ENCODE peak calls at places on chromosome 16, in five cellular contexts. Z is K562, Q is GM12891, J is H1, I is GM12878. U is an unnamed sample.

GRCh38 chr16:2586241-2586640 is 48.4 kb downstream of the PDPK1 start:
- DNase-seq in Q (no peak), I (no peak), Z (peak), J (no peak), U (no peak)

GRCh38 chr16:1678500-1679098 is 520 bp downstream of the JPT2 start:
- DNase-seq in J (no peak), I (no peak), Z (no peak), Q (no peak), U (no peak)

GRCh38 chr16:88611220-88611821 is 27.1 kb upstream of the IL17C start:
- DNase-seq in Q (no peak), I (no peak), J (no peak), Z (no peak), U (no peak)

GRCh38 chr16:88768041-88768876 is 16.8 kb downstream of the PIEZO1 start:
- DNase-seq in J (no peak), I (no peak), Z (peak), Q (no peak), U (no peak)

GRCh38 chr16:19289805-19290490 is 4.4 kb downstream of the CLEC19A start:
- DNase-seq in Q (no peak), Z (no peak), J (no peak), I (no peak), U (no peak)

GRCh38 chr16:85429776-85430522 is 183.2 kb upstream of the GSE1 start:
- DNase-seq in J (no peak), Q (no peak), Z (no peak), I (no peak), U (no peak)

GRCh38 chr16:11743308-11744074 is 834 bp upstream of the TXNDC11 start:
- DNase-seq in Z (peak), I (no peak), Q (no peak), J (no peak), U (no peak)

GRCh38 chr16:85417156-85417860 is 195.8 kb upstream of the GSE1 start:
- DNase-seq in J (no peak), I (no peak), Z (no peak), Q (no peak), U (no peak)

GRCh38 chr16:2483160-2483559 is 8.2 kb downstream of the TBC1D24 start:
- DNase-seq in Z (no peak), I (no peak), J (no peak), Q (no peak), U (no peak)

GRCh38 chr16:89190150-89190958 is 10.0 kb downstream of the SLC22A31 start:
- DNase-seq in I (no peak), Z (no peak), Q (no peak), J (no peak), U (no peak)

GRCh38 chr16:67594956-67595355 is 32.6 kb downstream of the CTCF start:
- DNase-seq in I (no peak), Q (no peak), J (no peak), Z (no peak), U (no peak)

GRCh38 chr16:19094542-19095365 is 19.0 kb upstream of the ITPRIPL2 start:
- DNase-seq in J (no peak), I (no peak), Q (no peak), Z (no peak), U (no peak)

GRCh38 chr16:19997734-19998133 is 76.0 kb downstream of the GPR139 start:
- DNase-seq in Q (no peak), I (no peak), J (no peak), Z (no peak), U (no peak)

GRCh38 chr16:19238386-19238785 is 47.1 kb upstream of the CLEC19A start:
- DNase-seq in Z (no peak), Q (no peak), I (no peak), J (no peak), U (no peak)

GRCh38 chr16:86074651-86075487 is 175.9 kb downstream of the IRF8 start:
- DNase-seq in Z (no peak), I (no peak), Q (no peak), J (no peak), U (no peak)

GRCh38 chr16:12132850-12133249 is 156.3 kb downstream of the SNX29 start:
- DNase-seq in Z (no peak), Q (no peak), J (no peak), I (no peak), U (no peak)

GRCh38 chr16:80751167-80751566 is 53.2 kb downstream of the CDYL2 start:
- DNase-seq in Z (no peak), J (no peak), I (no peak), Q (no peak), U (no peak)

GRCh38 chr16:77171750-77172635 is 19.0 kb upstream of the MON1B start:
- DNase-seq in Z (peak), I (no peak), J (no peak), Q (no peak), U (no peak)

GRCh38 chr16:13552960-13553257 is 367.0 kb upstream of the ERCC4 start:
- DNase-seq in J (no peak), Q (no peak), Z (no peak), I (no peak), U (no peak)

GRCh38 chr16:28572659-28573510 is 19.2 kb downstream of the SGF29 start:
- DNase-seq in Z (no peak), J (no peak), Q (no peak), I (no peak), U (no peak)

GRCh38 chr16:85333744-85334640 is 221.7 kb upstream of the CIBAR2 start:
- DNase-seq in J (no peak), Q (no peak), I (no peak), Z (no peak), U (no peak)

GRCh38 chr16:23171234-23171948 is 11.2 kb upstream of the SCNN1G start:
- DNase-seq in Q (no peak), I (no peak), J (no peak), Z (no peak), U (no peak)

GRCh38 chr16:3007957-3008748 is 4.6 kb upstream of the CLDN9 start:
- DNase-seq in I (no peak), Z (peak), J (peak), Q (no peak), U (no peak)

GRCh38 chr16:67030221-67030962 is 1.4 kb downstream of the CBFB start:
- DNase-seq in J (no peak), Z (no peak), Q (no peak), I (no peak), U (no peak)

GRCh38 chr16:85860413-85861094 is 38.4 kb upstream of the IRF8 start:
- DNase-seq in J (no peak), Q (no peak), Z (no peak), I (no peak), U (no peak)

GRCh38 chr16:75653926-75654325 is 6.4 kb downstream of the TERF2IP start:
- DNase-seq in I (no peak), J (no peak), Q (no peak), Z (no peak), U (no peak)

GRCh38 chr16:11253009-11253994 is 2.7 kb downstream of the SOCS1 start:
- DNase-seq in J (no peak), Z (no peak), I (no peak), Q (no peak), U (no peak)

GRCh38 chr16:31464781-31465260 is 5.5 kb downstream of the ARMC5 start:
- DNase-seq in J (no peak), Z (no peak), I (no peak), Q (no peak), U (no peak)

GRCh38 chr16:19748389-19749110 is 30.5 kb downstream of the IQCK start:
- DNase-seq in I (no peak), J (no peak), Q (no peak), Z (no peak), U (no peak)

GRCh38 chr16:51697454-51697853 is 546.4 kb upstream of the SALL1 start:
- DNase-seq in J (no peak), Q (no peak), Z (no peak), I (no peak), U (no peak)

GRCh38 chr16:51524555-51525373 is 373.7 kb upstream of the SALL1 start:
- DNase-seq in I (no peak), Q (no peak), Z (no peak), J (no peak), U (no peak)

GRCh38 chr16:31333686-31334649 is 21.0 kb upstream of the ITGAX start:
- DNase-seq in I (no peak), Q (no peak), J (no peak), Z (peak), U (no peak)

GRCh38 chr16:67158637-67159600 is 790 bp downstream of the TRADD start:
- DNase-seq in Z (peak), Q (no peak), I (peak), J (no peak), U (no peak)

GRCh38 chr16:70298988-70299938 is at the start of gene DDX19B:
- DNase-seq in I (no peak), Q (peak), J (no peak), Z (peak), U (peak)

GRCh38 chr16:13873835-13874438 is 46.0 kb upstream of the ERCC4 start:
- DNase-seq in Q (no peak), Z (peak), I (no peak), J (no peak), U (no peak)

GRCh38 chr16:85888405-85889331 is 10.3 kb upstream of the IRF8 start:
- DNase-seq in I (peak), Z (no peak), Q (peak), J (no peak), U (peak)

GRCh38 chr16:46673320-46674013 is 15.5 kb downstream of the VPS35 start:
- DNase-seq in I (peak), Z (peak), J (no peak), Q (no peak), U (peak)

GRCh38 chr16:89113661-89114060 is 20.0 kb downstream of the ACSF3 start:
- DNase-seq in I (no peak), J (no peak), Z (no peak), Q (no peak), U (no peak)

DNA sequence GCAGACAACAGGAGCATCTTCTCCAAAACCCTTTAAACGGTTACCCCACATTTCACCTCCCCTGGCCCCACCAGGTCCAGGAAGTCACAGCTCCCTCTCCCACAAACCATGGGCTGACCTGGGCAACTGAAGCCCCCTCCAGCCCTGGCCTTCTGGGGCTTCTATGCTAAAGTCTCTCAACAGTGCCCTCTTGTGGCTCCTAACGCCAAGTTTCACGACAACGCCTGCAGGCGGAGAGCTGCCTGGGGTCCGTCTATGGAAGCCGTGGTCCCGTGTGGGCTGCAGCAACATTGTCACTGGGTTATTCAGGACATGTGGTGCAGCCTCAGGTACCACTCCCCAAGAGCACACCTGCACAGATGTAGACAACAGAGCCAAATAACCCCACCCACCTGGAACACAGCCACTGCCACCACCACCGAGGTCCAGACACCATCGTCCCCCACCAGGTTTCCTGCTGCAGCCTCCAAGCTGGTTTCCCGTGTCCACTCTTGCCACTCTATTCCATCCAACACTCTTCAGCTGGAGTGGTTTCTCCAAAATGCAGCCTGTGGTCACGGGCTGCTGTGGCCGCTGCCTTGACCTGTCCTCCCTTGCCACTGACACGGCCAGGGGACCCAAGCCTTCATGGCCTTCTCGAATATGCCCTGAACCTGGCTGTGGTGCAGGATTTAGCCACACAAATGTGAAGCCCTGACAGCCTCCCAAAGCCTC is 19.1 kb downstream of the C16orf95 start:
- DNase-seq in I (no peak), Z (peak), Q (peak), J (no peak), U (peak)
- TF ChIP-seq TAF1 in I (no peak), Z (no peak), Q (no peak), J (no peak), U (no peak)

GRCh38 chr16:15833551-15833950 is 23.3 kb downstream of the MYH11 start:
- DNase-seq in Q (no peak), J (no peak), I (no peak), Z (no peak), U (no peak)
- TF ChIP-seq POLR2AphosphoS5 in Q (no peak), J (no peak), I (no peak), Z (no peak), U (no peak)

GRCh38 chr16:48575471-48576050 is 34.4 kb downstream of the N4BP1 start:
- DNase-seq in I (no peak), J (no peak), Q (no peak), Z (no peak), U (no peak)

GRCh38 chr16:48586083-48586482 is 23.9 kb downstream of the N4BP1 start:
- DNase-seq in Z (no peak), I (no peak), Q (no peak), J (no peak), U (no peak)

GRCh38 chr16:48583075-48584065 is 26.6 kb downstream of the N4BP1 start:
- DNase-seq in Q (no peak), J (no peak), Z (no peak), I (no peak), U (no peak)

GRCh38 chr16:48576927-48577326 is 33.1 kb downstream of the N4BP1 start:
- DNase-seq in Z (no peak), J (no peak), I (no peak), Q (no peak), U (no peak)

GRCh38 chr16:48580925-48581500 is 29.0 kb downstream of the N4BP1 start:
- DNase-seq in Z (no peak), Q (no peak), J (no peak), I (no peak), U (no peak)
- TF ChIP-seq POLR2A in Z (no peak), Q (no peak), J (no peak), I (no peak), U (no peak)

GRCh38 chr16:56972898-56973689 is 11.3 kb downstream of the CETP start:
- DNase-seq in Z (no peak), J (no peak), Q (no peak), I (no peak), U (no peak)
- TF ChIP-seq TAF1 in Z (no peak), J (no peak), Q (no peak), I (no peak), U (no peak)

GRCh38 chr16:27221576-27222498 is 18.5 kb downstream of the KDM8 start:
- DNase-seq in J (no peak), Q (no peak), Z (no peak), I (no peak), U (no peak)
- TF ChIP-seq POLR2AphosphoS5 in J (no peak), Q (no peak), Z (no peak), I (no peak), U (no peak)

GRCh38 chr16:407253-407652 is 5.6 kb downstream of the DECR2 start:
- DNase-seq in Z (no peak), I (no peak), Q (no peak), J (no peak), U (no peak)

GRCh38 chr16:410516-411178 is 9.0 kb downstream of the DECR2 start:
- DNase-seq in Z (no peak), J (no peak), I (no peak), Q (no peak), U (no peak)

GRCh38 chr16:404971-405486 is 3.3 kb downstream of the DECR2 start:
- DNase-seq in I (no peak), Z (no peak), Q (no peak), J (no peak), U (no peak)

GRCh38 chr16:401468-402348 is at the start of gene DECR2:
- DNase-seq in Z (peak), J (peak), Q (peak), I (peak), U (peak)

DNA sequence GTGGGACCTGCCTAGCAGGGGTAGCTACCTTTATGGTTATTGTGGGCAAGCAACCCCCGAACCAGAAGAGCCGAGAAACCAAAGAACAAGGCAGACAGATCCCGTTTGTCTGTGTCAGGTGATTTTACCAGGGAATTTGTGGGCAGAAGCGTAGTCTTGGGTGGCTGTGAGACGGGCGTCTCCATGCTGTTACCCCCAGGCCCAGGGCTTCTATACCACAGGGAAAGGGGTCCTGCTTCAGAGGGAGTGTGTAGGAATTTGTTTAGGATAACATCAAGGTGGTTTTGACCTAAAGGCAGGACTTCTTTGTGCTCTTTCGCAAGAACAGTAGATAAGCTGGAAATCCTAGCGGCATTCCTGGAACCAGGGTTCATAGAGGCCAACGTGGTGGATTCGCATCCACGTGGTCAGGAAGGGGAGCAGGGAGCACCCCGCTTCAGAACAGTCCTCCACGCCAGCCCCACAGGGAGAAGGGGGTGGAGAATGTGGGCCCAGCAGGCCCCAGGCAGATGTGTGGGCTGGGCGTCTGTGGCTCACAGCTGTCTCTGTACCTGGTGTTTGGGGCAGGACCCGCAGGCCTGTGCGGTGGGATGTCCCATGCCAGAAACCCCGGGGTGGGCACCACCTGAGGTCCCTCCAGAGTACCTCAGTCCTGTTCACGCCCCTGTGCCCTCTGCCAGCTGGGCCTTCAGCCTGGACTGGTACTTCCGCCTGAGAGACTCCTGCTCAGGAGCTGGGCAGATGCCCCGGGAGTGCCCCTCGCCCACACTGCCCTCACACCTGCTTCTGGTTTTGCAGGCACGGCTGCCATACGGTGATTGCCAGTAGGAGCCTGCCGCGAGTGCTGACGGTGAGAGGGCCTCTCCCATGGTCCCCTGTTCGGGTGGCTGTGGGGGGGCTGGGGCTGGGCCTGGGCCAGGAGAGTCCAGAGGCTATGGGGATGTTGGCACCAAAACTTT is 4.1 kb downstream of the DECR2 start:
- DNase-seq in I (no peak), Q (no peak), Z (no peak), J (no peak), U (no peak)
- TF ChIP-seq POLR2A in I (no peak), Q (no peak), Z (no peak), J (no peak), U (no peak)

DNA sequence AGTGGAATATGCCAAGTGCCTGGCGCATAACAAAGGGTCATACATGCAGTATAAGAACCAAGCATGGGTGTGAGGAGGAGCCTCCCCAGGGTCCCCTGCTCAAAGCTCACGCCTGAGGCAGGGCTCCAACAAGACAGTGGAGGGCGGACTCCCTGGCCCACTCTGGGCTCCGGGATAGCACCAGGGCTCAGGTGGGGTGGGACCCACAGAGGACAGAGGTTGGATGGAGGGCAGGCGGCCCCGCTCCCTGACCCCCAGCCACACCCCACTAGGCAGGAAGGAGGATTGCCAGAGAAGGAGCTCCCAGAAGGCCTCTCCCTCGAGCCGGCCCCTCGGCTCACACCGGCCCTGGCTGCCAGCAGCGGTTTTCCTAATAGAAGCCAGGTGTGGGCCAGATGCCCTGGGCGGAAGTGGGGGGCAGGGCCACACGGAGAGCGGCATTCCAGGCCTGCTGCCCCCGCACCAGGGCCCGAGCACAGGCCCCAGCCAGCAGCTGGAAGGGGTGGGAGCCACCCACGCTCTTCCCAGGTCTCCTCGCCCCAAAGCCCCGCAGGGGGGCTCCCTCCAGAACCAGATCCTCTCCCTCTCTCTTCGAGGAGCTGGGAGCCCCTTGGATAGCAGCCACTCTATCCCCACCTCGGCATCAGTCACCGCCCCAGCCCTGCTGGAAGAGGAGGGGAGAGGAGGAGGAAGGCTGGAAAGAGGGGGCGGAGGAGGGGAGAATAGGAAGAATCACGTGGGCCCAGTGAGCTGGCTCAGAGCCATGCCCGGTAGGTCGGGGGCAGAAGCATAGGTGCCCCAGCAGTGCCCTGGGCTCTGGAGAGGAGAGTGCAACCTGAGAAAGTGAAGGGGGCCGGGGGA is 21.0 kb downstream of the VASN start:
- DNase-seq in Z (no peak), J (peak), Q (no peak), I (no peak), U (no peak)
- TF ChIP-seq TAF1 in Z (no peak), J (no peak), Q (no peak), I (no peak), U (no peak)

GRCh38 chr16:68698091-68698490 is 39.0 kb upstream of the CDH1 start:
- DNase-seq in I (no peak), Z (no peak), Q (no peak), J (no peak), U (no peak)
- TF ChIP-seq POLR2AphosphoS5 in I (no peak), Z (no peak), Q (no peak), J (no peak), U (no peak)

U was measured in GM12892.